ENCODE peak calls at places on chromosomes 1 and 21, in six cellular contexts. G, V, N, X, W and D are unnamed samples.

GRCh38 chr1:110576441-110576840 is 29.7 kb downstream of the KCNA2 start:
- DNase-seq in G (no peak), V (no peak), N (no peak), X (no peak), W (no peak), D (no peak)

GRCh38 chr21:37006521-37007291 is at the start of gene RIPPLY3:
- DNase-seq in G (no peak), V (no peak), N (no peak), X (no peak), W (peak), D (no peak)

GRCh38 chr1:7299329-7299799 is 471.7 kb upstream of the VAMP3 start:
- DNase-seq in G (peak), V (peak), N (peak), X (peak), W (peak), D (peak)

GRCh38 chr1:186838380-186839076 is 9.8 kb downstream of the PLA2G4A start:
- DNase-seq in G (no peak), V (no peak), N (no peak), X (no peak), W (no peak), D (no peak)

GRCh38 chr1:230542054-230542453 is 100.2 kb upstream of the COG2 start:
- DNase-seq in G (no peak), V (no peak), N (no peak), X (no peak), W (no peak), D (no peak)

GRCh38 chr1:202856034-202856433 is 32.9 kb downstream of the RABIF start:
- DNase-seq in G (no peak), V (no peak), N (no peak), X (no peak), W (no peak), D (no peak)

GRCh38 chr1:239912471-239912870 is 179.2 kb upstream of the FMN2 start:
- DNase-seq in G (no peak), V (no peak), N (no peak), X (no peak), W (no peak), D (no peak)

GRCh38 chr1:222991908-222992307 is 151.1 kb downstream of the TLR5 start:
- DNase-seq in G (no peak), V (peak), N (no peak), X (no peak), W (no peak), D (no peak)

GRCh38 chr1:171422489-171422888 is 62.8 kb upstream of the PRRC2C start:
- DNase-seq in G (no peak), V (no peak), N (no peak), X (no peak), W (no peak), D (no peak)

GRCh38 chr1:87927391-87928073 is 598.9 kb downstream of the LMO4 start:
- DNase-seq in G (no peak), V (no peak), N (no peak), X (no peak), W (no peak), D (no peak)

GRCh38 chr1:78497196-78497595 is 6.4 kb downstream of the PTGFR start:
- DNase-seq in G (no peak), V (no peak), N (no peak), X (no peak), W (no peak), D (no peak)

GRCh38 chr1:68269637-68270430 is 37.5 kb upstream of the WLS start:
- DNase-seq in G (no peak), V (peak), N (no peak), X (no peak), W (peak), D (no peak)

GRCh38 chr1:116514708-116515525 is 55.9 kb downstream of the CD58 start:
- DNase-seq in G (no peak), V (no peak), N (no peak), X (no peak), W (no peak), D (no peak)

GRCh38 chr1:5481889-5482288 is 510.3 kb downstream of the NPHP4 start:
- DNase-seq in G (no peak), V (no peak), N (no peak), X (no peak), W (peak), D (no peak)

GRCh38 chr1:241635556-241636179 is 4.5 kb downstream of the CHML start:
- DNase-seq in G (no peak), V (no peak), N (no peak), X (no peak), W (no peak), D (no peak)

GRCh38 chr1:226981838-226982237 is 41.7 kb downstream of the COQ8A start:
- DNase-seq in G (no peak), V (no peak), N (no peak), X (no peak), W (no peak), D (no peak)

GRCh38 chr1:202112864-202113689 is 9.6 kb upstream of the GPR37L1 start:
- DNase-seq in G (peak), V (no peak), N (no peak), X (peak), W (peak), D (no peak)

GRCh38 chr1:119731741-119732430 is 20.2 kb downstream of the PHGDH start:
- DNase-seq in G (peak), V (no peak), N (no peak), X (no peak), W (no peak), D (no peak)

GRCh38 chr1:233360525-233361094 is 33.1 kb downstream of the MAP3K21 start:
- DNase-seq in G (peak), V (no peak), N (no peak), X (no peak), W (no peak), D (no peak)

GRCh38 chr1:9717193-9718005 is 65.9 kb downstream of the PIK3CD start:
- DNase-seq in G (peak), V (peak), N (peak), X (no peak), W (no peak), D (peak)

GRCh38 chr1:150121236-150121862 is 28.4 kb upstream of the PLEKHO1 start:
- DNase-seq in G (no peak), V (no peak), N (no peak), X (no peak), W (no peak), D (no peak)

GRCh38 chr1:204941415-204942338 is 71.0 kb downstream of the NFASC start:
- DNase-seq in G (peak), V (peak), N (peak), X (peak), W (peak), D (peak)

GRCh38 chr1:23867542-23867952 is 543 bp downstream of the FUCA1 start:
- DNase-seq in G (no peak), V (no peak), N (no peak), X (no peak), W (no peak), D (no peak)

GRCh38 chr1:233919786-233920185 is 15.3 kb downstream of the SLC35F3 start:
- DNase-seq in G (no peak), V (no peak), N (no peak), X (no peak), W (no peak), D (no peak)

GRCh38 chr1:50659107-50659628 is 235.9 kb upstream of the DMRTA2 start:
- DNase-seq in G (peak), V (no peak), N (no peak), X (no peak), W (no peak), D (no peak)

GRCh38 chr1:95309031-95309459 is 75.0 kb downstream of the RWDD3 start:
- DNase-seq in G (no peak), V (no peak), N (no peak), X (no peak), W (peak), D (no peak)

GRCh38 chr1:45971922-45972321 is 160.5 kb downstream of the PIK3R3 start:
- DNase-seq in G (no peak), V (no peak), N (no peak), X (no peak), W (no peak), D (no peak)

GRCh38 chr1:56525463-56526155 is 53.8 kb downstream of the PLPP3 start:
- DNase-seq in G (no peak), V (no peak), N (peak), X (no peak), W (no peak), D (no peak)

GRCh38 chr1:189962171-189962570 is 515.5 kb downstream of the BRINP3 start:
- DNase-seq in G (no peak), V (no peak), N (no peak), X (no peak), W (no peak), D (no peak)

GRCh38 chr21:33844104-33844889 is 71.3 kb downstream of the ATP5PO start:
- DNase-seq in G (no peak), V (peak), N (no peak), X (peak), W (no peak), D (peak)

GRCh38 chr1:201085902-201086735 is 26.1 kb downstream of the CACNA1S start:
- DNase-seq in G (peak), V (peak), N (no peak), X (peak), W (peak), D (peak)

GRCh38 chr1:87329051-87329755 is 523 bp downstream of the LMO4 start:
- DNase-seq in G (peak), V (peak), N (peak), X (peak), W (no peak), D (peak)

GRCh38 chr1:2378441-2378851 is 12.9 kb downstream of the MORN1 start:
- DNase-seq in G (no peak), V (no peak), N (peak), X (no peak), W (no peak), D (no peak)

GRCh38 chr1:44328767-44329416 is 26.2 kb downstream of the ERI3 start:
- DNase-seq in G (no peak), V (no peak), N (no peak), X (no peak), W (no peak), D (no peak)

GRCh38 chr1:209810783-209811182 is 4.8 kb upstream of the IRF6 start:
- DNase-seq in G (no peak), V (no peak), N (no peak), X (no peak), W (no peak), D (no peak)

GRCh38 chr1:6350416-6351088 is 43.0 kb downstream of the ACOT7 start:
- DNase-seq in G (peak), V (peak), N (peak), X (peak), W (no peak), D (no peak)

GRCh38 chr1:30487042-30487441 is 236.3 kb downstream of the MATN1 start:
- DNase-seq in G (no peak), V (no peak), N (no peak), X (no peak), W (no peak), D (no peak)

GRCh38 chr1:235054961-235055360 is 73.7 kb downstream of the TOMM20 start:
- DNase-seq in G (no peak), V (no peak), N (no peak), X (no peak), W (no peak), D (no peak)

GRCh38 chr1:235058695-235059094 is 69.9 kb downstream of the TOMM20 start:
- DNase-seq in G (no peak), V (no peak), N (no peak), X (no peak), W (no peak), D (no peak)

GRCh38 chr1:235057385-235058306 is 71.0 kb downstream of the TOMM20 start:
- DNase-seq in G (no peak), V (no peak), N (no peak), X (no peak), W (no peak), D (no peak)

GRCh38 chr1:235059221-235059620 is 69.4 kb downstream of the TOMM20 start:
- DNase-seq in G (no peak), V (no peak), N (no peak), X (no peak), W (no peak), D (no peak)

DNA sequence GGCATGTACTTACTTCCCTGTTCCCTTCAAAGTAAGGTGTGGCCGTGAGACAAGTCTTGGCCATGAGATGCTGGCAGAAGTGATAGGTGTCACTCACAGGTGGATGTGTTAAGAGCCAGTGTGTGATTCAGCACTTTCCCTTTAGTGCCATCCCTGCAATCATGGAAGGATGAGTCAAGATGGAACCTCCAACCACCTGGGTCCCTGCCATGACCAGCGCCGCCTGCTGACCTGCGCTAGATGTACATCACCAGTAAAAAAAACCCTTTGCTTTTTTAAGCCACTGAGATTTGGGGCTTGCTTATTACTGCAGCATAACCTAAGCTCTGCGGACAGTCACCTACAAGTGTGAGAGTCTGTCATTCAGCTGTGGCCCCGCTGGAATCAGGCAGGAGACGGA is 71.7 kb downstream of the TOMM20 start:
- DNase-seq in G (no peak), V (no peak), N (no peak), X (no peak), W (peak), D (no peak)
- TF ChIP-seq CTCF in G (no peak), V (no peak), N (no peak), X (no peak), W (no peak), D (no peak)

DNA sequence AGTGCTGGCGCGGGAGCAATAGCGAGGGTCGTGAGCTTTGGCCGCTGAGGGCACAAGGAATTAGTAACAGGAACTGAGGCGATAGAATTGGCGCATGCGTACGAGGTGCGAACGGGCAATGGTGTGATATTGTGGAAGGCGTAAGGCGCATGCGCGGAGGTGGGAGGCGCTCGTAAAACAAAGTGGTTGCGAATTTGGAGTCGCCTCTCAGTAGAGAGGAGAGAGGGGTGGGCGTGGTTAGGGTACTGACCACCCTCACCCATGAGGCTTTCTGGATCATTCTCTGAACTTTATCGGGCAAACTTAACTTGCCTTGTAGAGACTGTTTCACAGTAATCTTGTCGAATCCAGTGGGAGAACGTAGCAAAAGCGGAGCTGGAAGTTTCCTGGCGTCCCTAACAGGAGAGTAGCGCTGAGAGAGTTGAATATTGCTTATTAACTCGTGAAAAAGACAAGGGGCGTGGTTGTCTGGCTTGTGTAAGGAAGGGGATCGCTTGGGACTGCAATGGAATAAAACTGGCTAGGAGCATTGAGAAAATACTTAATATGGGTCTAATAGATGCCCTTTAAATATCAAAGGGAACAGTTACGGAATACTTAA is 427 bp downstream of the CKS1B start:
- DNase-seq in G (peak), V (peak), N (peak), X (peak), W (peak), D (peak)
- TF ChIP-seq POLR2A in G (no peak), V (peak), N (no peak), X (peak), W (peak), D (peak)

GRCh38 chr21:42047821-42048613 is 23.1 kb upstream of the UMODL1 start:
- DNase-seq in G (peak), V (peak), N (no peak), X (peak), W (no peak), D (peak)
- TF ChIP-seq CTCF in G (no peak), V (no peak), N (no peak), X (no peak), W (no peak), D (no peak)

DNA sequence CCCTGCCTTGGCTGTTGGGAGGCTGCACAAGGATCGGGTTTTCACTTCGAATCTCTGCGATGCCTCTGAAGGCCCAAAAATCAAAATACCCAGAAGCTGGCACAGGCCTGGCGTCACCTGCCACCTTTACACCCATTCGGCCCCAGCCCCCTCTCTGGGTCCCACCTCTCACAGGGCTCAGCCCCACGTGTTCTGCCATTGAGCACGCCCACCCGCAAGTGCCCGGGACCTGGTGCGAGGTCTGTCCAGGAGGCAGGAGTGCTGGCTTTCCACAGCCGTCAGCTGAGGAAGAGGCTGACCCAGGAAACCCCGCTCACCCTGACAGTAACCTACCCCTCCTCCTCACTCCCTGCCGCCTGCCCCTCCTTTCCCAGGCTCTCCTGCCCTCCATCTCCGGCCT is 13.7 kb downstream of the RCC2 start:
- DNase-seq in G (no peak), V (no peak), N (peak), X (no peak), W (no peak), D (no peak)
- TF ChIP-seq POLR2A in G (no peak), V (no peak), N (no peak), X (no peak), W (no peak), D (no peak)

DNA sequence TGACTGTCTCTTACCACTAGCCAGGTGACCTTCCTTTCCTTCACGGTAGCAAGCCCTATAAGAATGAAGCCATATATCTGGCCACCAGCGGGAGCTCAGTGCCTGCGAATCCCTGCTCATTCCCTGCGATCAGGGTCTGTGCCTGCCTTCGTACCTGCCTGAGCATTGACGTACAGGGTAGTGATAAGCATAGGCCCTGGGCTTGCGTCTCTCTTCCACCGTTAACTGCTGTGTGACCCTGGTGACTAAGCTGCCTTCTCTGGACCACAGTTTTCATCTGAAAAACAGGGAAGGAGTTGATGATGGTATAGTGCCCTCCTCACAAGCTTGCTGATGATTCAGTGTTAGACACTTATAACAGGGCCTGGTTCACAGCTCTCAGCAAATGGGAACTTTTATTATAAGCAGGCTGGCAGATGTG is 4.1 kb downstream of the ZC3H12A start:
- DNase-seq in G (no peak), V (peak), N (no peak), X (no peak), W (peak), D (no peak)
- TF ChIP-seq CTCF in G (no peak), V (no peak), N (no peak), X (no peak), W (no peak), D (no peak)

GRCh38 chr1:58764294-58764978 is 19.4 kb downstream of the JUN start:
- DNase-seq in G (no peak), V (no peak), N (no peak), X (no peak), W (no peak), D (no peak)
- TF ChIP-seq POLR2A in G (no peak), V (no peak), N (no peak), X (no peak), W (no peak), D (no peak)

GRCh38 chr1:58013237-58013636 is 533.3 kb downstream of the OMA1 start:
- DNase-seq in G (no peak), V (no peak), N (no peak), X (no peak), W (no peak), D (no peak)
- TF ChIP-seq CTCF in G (no peak), V (no peak), N (peak), X (no peak), W (no peak), D (no peak)

GRCh38 chr1:19074902-19075721 is 118.6 kb upstream of the IFFO2 start:
- DNase-seq in G (peak), V (peak), N (no peak), X (peak), W (no peak), D (no peak)
- TF ChIP-seq POLR2A in G (no peak), V (no peak), N (no peak), X (no peak), W (no peak), D (no peak)

GRCh38 chr1:15578921-15579682 is 5.7 kb downstream of the AGMAT start:
- DNase-seq in G (peak), V (no peak), N (no peak), X (no peak), W (no peak), D (no peak)

GRCh38 chr1:15583016-15583706 is 1.7 kb downstream of the AGMAT start:
- DNase-seq in G (no peak), V (no peak), N (no peak), X (no peak), W (no peak), D (no peak)

GRCh38 chr1:15579683-15580047 is 5.2 kb downstream of the AGMAT start:
- DNase-seq in G (peak), V (no peak), N (no peak), X (no peak), W (no peak), D (no peak)

DNA sequence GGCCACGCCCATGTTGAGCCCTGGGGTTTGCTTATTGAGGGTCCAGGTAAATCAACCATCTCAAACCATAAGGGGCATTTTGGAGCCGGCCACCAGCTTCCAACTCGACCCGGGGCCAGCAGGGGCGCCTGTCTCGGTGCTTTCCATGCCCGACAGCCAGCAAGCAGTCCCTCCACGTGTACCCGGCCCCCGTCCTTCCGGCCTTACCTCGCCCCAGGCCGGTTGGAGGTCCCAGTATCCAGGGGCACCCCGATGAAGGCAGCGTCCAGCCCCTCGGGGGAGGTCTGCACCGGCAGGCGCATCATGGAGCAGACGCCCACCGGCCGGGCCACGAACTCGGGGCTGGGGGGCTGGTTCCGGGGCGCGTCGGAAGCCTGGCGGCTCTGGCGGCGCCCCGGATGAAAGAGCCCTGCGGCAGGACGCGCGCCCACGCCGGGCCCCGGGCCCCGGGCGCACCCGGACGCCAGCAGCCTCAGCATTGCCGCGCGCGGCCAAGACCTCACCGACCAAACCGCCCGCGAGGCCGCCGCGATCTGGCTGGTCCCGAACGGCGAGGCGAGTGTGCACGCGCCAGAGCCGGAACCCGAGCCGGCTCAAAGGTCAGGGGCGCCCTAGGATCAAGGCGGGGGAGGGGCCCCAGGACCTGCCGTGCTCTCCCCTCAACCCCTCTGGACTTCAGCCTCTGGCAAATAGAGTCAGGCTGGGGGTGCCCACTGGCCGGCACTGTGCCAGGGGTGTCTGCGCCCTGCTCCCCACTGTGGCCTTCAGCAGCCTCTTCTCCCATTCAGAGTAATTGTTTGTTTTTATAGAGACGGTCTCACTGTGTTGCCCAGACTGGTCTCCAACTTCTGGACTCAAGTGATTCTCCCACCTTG is at the start of gene AGMAT:
- DNase-seq in G (peak), V (peak), N (no peak), X (peak), W (peak), D (no peak)
- TF ChIP-seq CTCF in G (peak), V (peak), N (no peak), X (peak), W (no peak), D (no peak)